ENCODE peak calls at places on chromosomes 5 and 9, in four cellular contexts. U, J, G and V are unnamed samples. For H3K27me3 and H3K36me3, the result is how much of the 10 kb centered on the place peaks cover.

GRCh38 chr9:130104413-130105193 is 50.9 kb downstream of the GPR107 start:
- DNase-seq in U (no peak), G (no peak), J (no peak), V (no peak)

GRCh38 chr5:125093776-125094175 is 347.3 kb upstream of the ZNF608 start:
- DNase-seq in U (no peak), G (no peak), J (peak), V (no peak)

GRCh38 chr5:169307648-169308047 is 6.7 kb upstream of the SLIT3 start:
- DNase-seq in U (no peak), G (no peak), J (no peak), V (no peak)

GRCh38 chr9:130897848-130898551 is 1.4 kb upstream of the QRFP start:
- DNase-seq in J (no peak), U (no peak), G (no peak), V (peak)

GRCh38 chr9:14348241-14349140 is 34.5 kb upstream of the NFIB start:
- DNase-seq in G (no peak), J (peak), U (no peak), V (peak)

GRCh38 chr9:104982543-104982942 is 54.6 kb upstream of the ABCA1 start:
- DNase-seq in J (no peak), U (no peak), G (no peak), V (no peak)

GRCh38 chr5:88883059-88883565 is at the start of gene MEF2C:
- DNase-seq in U (no peak), G (peak), J (peak), V (peak)

GRCh38 chr5:151259931-151260330 is 6.9 kb downstream of the GM2A start:
- DNase-seq in J (no peak), G (no peak), U (no peak), V (no peak)

GRCh38 chr5:3310551-3311340 is 284.9 kb upstream of the IRX1 start:
- DNase-seq in J (no peak), G (no peak), U (no peak), V (no peak)

GRCh38 chr9:124018731-124019697 is 7.4 kb downstream of the LHX2 start:
- DNase-seq in U (no peak), G (peak), J (no peak), V (peak)

GRCh38 chr9:75422939-75423522 is 334.7 kb downstream of the OSTF1 start:
- DNase-seq in G (no peak), J (no peak), U (no peak), V (no peak)

GRCh38 chr5:67462150-67462549 is 265.6 kb upstream of the CD180 start:
- DNase-seq in J (no peak), U (no peak), G (no peak), V (no peak)

GRCh38 chr5:178899289-178899688 is 3.6 kb downstream of the ZFP2 start:
- DNase-seq in G (no peak), U (no peak), J (no peak), V (no peak)

DNA sequence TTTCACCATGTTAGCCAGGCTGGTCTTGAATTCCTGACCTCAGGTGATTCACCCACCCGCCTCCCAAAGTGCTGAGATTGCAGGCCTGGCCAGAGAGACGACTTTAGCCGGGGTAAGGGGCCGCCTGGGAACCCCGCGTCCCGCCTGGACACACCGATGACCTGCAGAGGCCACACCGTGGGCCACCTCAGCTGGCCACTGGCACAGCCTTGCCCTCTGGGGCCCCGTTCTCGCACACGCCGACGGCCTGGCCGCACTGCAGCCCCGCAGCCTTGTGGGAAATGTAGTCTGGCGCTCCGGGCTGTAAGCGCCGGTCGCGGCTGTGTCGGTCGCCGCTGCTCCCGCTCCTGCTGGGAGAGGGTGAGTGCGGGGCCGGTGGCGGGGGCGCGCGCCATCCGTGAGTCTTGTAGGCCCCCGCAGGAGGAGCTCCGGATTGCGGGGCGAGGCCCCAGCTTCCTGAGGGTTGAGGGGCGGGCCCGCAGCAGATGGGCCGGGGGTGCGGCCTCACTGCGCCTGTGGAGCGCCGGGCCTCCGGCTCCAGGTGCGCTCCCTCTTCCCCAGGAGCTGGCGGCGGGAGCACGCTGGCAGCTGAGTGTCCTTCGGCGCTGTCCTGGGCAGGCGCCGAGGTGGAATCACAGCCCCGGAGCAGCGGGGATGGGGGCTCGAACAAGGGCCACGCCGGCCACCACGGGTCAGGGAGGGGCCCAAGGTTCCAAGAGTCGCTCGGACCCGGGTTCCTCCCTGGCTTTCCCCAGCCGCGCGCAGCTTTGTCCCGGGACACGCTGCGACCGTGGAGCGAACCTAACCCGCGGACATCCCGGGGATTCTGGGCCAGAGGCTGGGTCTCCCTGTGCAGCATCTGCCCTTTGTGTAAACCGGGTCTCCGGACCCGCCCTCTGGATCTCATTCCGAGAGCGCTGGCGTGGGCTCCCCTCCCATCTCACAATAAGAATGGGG is at the start of gene ZFP2:
- DNase-seq in U (peak), J (peak), G (peak), V (peak)
- H3K4me3 ChIP-seq in U (peak), J (peak), G (peak), V (peak)

DNA sequence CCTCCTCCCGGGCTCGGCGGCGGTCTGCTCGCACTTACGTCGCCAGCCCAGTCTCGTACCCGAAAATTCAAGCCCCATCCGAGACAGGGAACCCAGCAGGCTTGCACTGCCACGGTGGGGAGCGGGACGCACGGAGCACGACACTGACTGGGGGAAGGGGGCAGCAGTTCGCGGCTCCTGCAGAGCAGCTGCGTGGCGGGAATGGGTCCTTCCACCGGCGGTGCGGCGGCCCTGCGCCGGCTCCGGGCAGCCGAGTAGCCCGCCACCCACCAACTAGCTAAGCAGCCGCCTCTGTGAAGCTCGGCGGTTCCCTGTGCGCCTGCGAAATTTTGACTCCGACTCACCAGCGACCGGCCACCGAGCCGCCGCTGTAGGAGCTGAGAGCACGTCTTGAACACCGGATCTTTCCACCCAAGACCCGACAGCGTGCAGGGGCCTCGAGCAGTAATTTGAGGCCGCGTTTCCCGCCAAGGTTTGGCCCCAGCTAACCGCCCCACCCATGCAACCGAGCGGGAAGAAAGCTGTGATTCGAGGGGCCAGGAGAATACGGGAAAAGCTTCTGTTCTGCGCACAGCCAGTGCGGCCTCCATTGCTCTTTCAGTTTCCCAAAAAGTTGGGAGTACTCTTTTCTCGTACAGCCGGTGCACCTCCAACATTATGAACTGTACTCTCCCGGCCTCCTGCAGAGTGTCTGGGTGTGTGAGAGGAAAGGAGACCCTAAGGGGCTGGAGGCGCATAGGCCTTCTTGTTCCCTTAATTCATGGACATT is 3.7 kb downstream of the MCIDAS start:
- DNase-seq in U (peak), J (no peak), G (no peak), V (peak)
- H3K27me3 ChIP-seq in U (half or more), J (half or more), G (under half), V (half or more)

DNA sequence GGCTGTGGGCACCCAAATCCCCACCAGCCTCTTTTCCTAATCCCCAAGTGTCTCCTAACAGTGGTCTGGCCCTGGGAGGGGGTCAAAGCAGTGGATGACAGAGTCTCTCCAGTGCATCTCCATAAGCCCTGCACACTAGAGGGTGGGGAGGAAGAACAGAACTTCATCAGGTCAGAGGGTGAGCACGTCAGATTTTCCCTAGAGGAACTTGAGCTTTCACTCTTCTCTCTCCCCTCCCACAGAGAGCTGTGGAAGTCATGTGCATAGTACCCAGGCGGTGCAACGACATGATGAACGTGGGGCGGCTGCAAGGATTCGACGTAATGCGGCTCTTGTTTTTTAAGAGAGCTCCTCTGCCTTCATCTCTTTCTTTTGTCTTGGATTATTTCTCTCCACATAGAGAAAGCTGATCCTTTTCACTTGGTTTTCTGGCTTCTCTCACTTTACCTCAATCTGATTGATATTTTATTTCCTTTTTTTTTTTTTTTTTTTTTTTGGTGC is 100.2 kb upstream of the OTULINL start:
- DNase-seq in U (no peak), J (no peak), G (no peak), V (no peak)
- H3K36me3 ChIP-seq in U (under half), J (under half), G (under half), V (under half)

DNA sequence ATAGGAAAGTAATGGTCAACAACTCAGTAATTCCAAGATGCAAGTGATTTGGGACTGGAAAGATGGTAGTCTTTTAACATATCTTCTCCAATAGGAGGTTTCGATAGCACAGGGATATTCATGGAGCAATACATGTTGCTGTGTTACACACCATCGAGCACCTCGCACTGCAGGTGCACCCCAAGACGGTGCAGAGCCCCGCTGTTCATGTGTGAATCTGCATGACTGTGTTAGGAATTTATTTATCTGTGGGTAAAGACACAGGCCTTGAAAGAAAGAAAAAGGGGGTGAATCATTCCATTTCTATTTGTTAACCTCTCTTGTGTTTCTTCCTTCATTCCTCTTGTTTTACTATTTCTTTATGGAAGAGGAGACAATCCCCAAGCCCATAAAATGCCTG is 217.1 kb downstream of the EBF1 start:
- DNase-seq in U (no peak), J (no peak), G (no peak), V (no peak)
- H3K4me3 ChIP-seq in U (no peak), J (no peak), G (no peak), V (no peak)